ENCODE peak calls at places on chromosomes 1 and 21, in eight cellular contexts. One of them, this sample, is unnamed.

GRCh38 chr1:198472123-198472522 is 68.4 kb downstream of the ATP6V1G3 start:
- DNase-seq in ovary: no peak
- DNase-seq in NB4: no peak
- DNase-seq in tibial artery: no peak
- DNase-seq in upper lobe of right lung: no peak
- DNase-seq in esophagus muscularis mucosa: no peak
- DNase-seq in neural crest cell: no peak
- DNase-seq in endothelial cell: no peak
- DNase-seq in this sample: no peak

GRCh38 chr1:227895828-227896685 is 51.7 kb downstream of the WNT9A start:
- DNase-seq in endothelial cell: peak
- DNase-seq in ovary: peak
- DNase-seq in NB4: no peak
- DNase-seq in upper lobe of right lung: peak
- DNase-seq in tibial artery: peak
- DNase-seq in neural crest cell: peak
- DNase-seq in esophagus muscularis mucosa: no peak
- DNase-seq in this sample: peak

GRCh38 chr1:64734289-64734652 is 10.6 kb upstream of the RAVER2 start:
- DNase-seq in tibial artery: no peak
- DNase-seq in esophagus muscularis mucosa: no peak
- DNase-seq in upper lobe of right lung: no peak
- DNase-seq in NB4: no peak
- DNase-seq in neural crest cell: no peak
- DNase-seq in ovary: no peak
- DNase-seq in endothelial cell: no peak
- DNase-seq in this sample: no peak

GRCh38 chr1:62439652-62440371 is 3.0 kb downstream of the USP1 start:
- DNase-seq in upper lobe of right lung: no peak
- DNase-seq in tibial artery: no peak
- DNase-seq in neural crest cell: no peak
- DNase-seq in NB4: peak
- DNase-seq in endothelial cell: no peak
- DNase-seq in ovary: no peak
- DNase-seq in esophagus muscularis mucosa: no peak
- DNase-seq in this sample: no peak

GRCh38 chr21:45556302-45556644 is 14.0 kb upstream of the SLC19A1 start:
- DNase-seq in endothelial cell: no peak
- DNase-seq in tibial artery: no peak
- DNase-seq in upper lobe of right lung: no peak
- DNase-seq in NB4: no peak
- DNase-seq in ovary: no peak
- DNase-seq in neural crest cell: no peak
- DNase-seq in esophagus muscularis mucosa: no peak
- DNase-seq in this sample: no peak

GRCh38 chr21:45037986-45038385 is 36.4 kb upstream of the ADARB1 start:
- DNase-seq in upper lobe of right lung: no peak
- DNase-seq in tibial artery: peak
- DNase-seq in endothelial cell: no peak
- DNase-seq in esophagus muscularis mucosa: no peak
- DNase-seq in NB4: no peak
- DNase-seq in ovary: no peak
- DNase-seq in neural crest cell: no peak
- DNase-seq in this sample: no peak

GRCh38 chr21:35619184-35619583 is 441.1 kb downstream of the SETD4 start:
- DNase-seq in upper lobe of right lung: no peak
- DNase-seq in NB4: peak
- DNase-seq in endothelial cell: no peak
- DNase-seq in esophagus muscularis mucosa: no peak
- DNase-seq in tibial artery: no peak
- DNase-seq in ovary: no peak
- DNase-seq in neural crest cell: no peak
- DNase-seq in this sample: no peak

GRCh38 chr1:156435551-156436318 is 64.8 kb downstream of the MEF2D start:
- DNase-seq in upper lobe of right lung: no peak
- DNase-seq in esophagus muscularis mucosa: no peak
- DNase-seq in neural crest cell: no peak
- DNase-seq in tibial artery: no peak
- DNase-seq in NB4: no peak
- DNase-seq in ovary: no peak
- DNase-seq in endothelial cell: no peak
- DNase-seq in this sample: no peak

GRCh38 chr1:23452011-23452411 is 27.5 kb upstream of the TCEA3 start:
- DNase-seq in NB4: peak
- DNase-seq in esophagus muscularis mucosa: no peak
- DNase-seq in endothelial cell: no peak
- DNase-seq in tibial artery: no peak
- DNase-seq in neural crest cell: no peak
- DNase-seq in ovary: no peak
- DNase-seq in upper lobe of right lung: peak
- DNase-seq in this sample: peak

GRCh38 chr1:17874665-17875064 is 119.5 kb downstream of the ACTL8 start:
- DNase-seq in tibial artery: peak
- DNase-seq in endothelial cell: no peak
- DNase-seq in neural crest cell: no peak
- DNase-seq in ovary: no peak
- DNase-seq in NB4: no peak
- DNase-seq in esophagus muscularis mucosa: no peak
- DNase-seq in upper lobe of right lung: peak
- DNase-seq in this sample: no peak

GRCh38 chr1:237851209-237851845 is 39.4 kb downstream of the ZP4 start:
- DNase-seq in endothelial cell: peak
- DNase-seq in esophagus muscularis mucosa: no peak
- DNase-seq in NB4: peak
- DNase-seq in upper lobe of right lung: no peak
- DNase-seq in ovary: no peak
- DNase-seq in neural crest cell: peak
- DNase-seq in tibial artery: no peak
- DNase-seq in this sample: peak

GRCh38 chr1:178520803-178521202 is 7.9 kb downstream of the TEX35 start:
- DNase-seq in endothelial cell: no peak
- DNase-seq in NB4: no peak
- DNase-seq in neural crest cell: no peak
- DNase-seq in tibial artery: peak
- DNase-seq in esophagus muscularis mucosa: no peak
- DNase-seq in upper lobe of right lung: no peak
- DNase-seq in ovary: no peak
- DNase-seq in this sample: no peak

GRCh38 chr1:193754732-193755427 is 568.5 kb upstream of the B3GALT2 start:
- DNase-seq in upper lobe of right lung: no peak
- DNase-seq in ovary: no peak
- DNase-seq in neural crest cell: no peak
- DNase-seq in endothelial cell: no peak
- DNase-seq in NB4: peak
- DNase-seq in esophagus muscularis mucosa: no peak
- DNase-seq in tibial artery: no peak
- DNase-seq in this sample: no peak

GRCh38 chr1:167617100-167617949 is 12.7 kb upstream of the RCSD1 start:
- DNase-seq in endothelial cell: no peak
- DNase-seq in upper lobe of right lung: no peak
- DNase-seq in esophagus muscularis mucosa: no peak
- DNase-seq in neural crest cell: no peak
- DNase-seq in NB4: peak
- DNase-seq in tibial artery: peak
- DNase-seq in ovary: no peak
- DNase-seq in this sample: no peak

GRCh38 chr1:195791796-195792195 is 816.4 kb downstream of the KCNT2 start:
- DNase-seq in ovary: no peak
- DNase-seq in neural crest cell: no peak
- DNase-seq in upper lobe of right lung: no peak
- DNase-seq in NB4: no peak
- DNase-seq in esophagus muscularis mucosa: no peak
- DNase-seq in tibial artery: no peak
- DNase-seq in endothelial cell: no peak
- DNase-seq in this sample: no peak

GRCh38 chr1:101236546-101237228 is at the start of gene S1PR1:
- DNase-seq in esophagus muscularis mucosa: no peak
- DNase-seq in neural crest cell: peak
- DNase-seq in upper lobe of right lung: peak
- DNase-seq in ovary: peak
- DNase-seq in NB4: peak
- DNase-seq in tibial artery: peak
- DNase-seq in endothelial cell: peak
- DNase-seq in this sample: peak

GRCh38 chr1:167148388-167148787 is 54.5 kb downstream of the STYXL2 start:
- DNase-seq in upper lobe of right lung: no peak
- DNase-seq in ovary: no peak
- DNase-seq in esophagus muscularis mucosa: peak
- DNase-seq in NB4: no peak
- DNase-seq in neural crest cell: no peak
- DNase-seq in endothelial cell: no peak
- DNase-seq in tibial artery: no peak
- DNase-seq in this sample: no peak

DNA sequence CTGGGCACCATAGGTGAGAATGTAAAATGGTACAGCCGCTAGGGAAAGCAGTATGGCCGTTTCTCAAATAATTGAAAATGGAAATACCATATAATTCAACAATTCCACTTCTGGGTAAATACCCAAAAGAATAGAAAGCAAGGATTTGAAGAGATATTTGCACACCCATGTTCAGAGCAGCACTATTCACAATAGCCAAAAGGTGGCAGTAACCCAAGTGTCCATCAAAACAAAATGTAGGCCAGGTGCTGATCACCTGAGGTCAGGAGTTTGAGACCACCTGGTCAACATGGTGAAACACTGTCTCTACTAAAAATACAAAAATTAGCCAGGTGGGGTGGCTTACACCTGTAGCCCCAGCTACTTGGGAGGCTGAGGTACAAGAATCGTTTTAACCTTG is 62.1 kb downstream of the OLIG1 start:
- DNase-seq in upper lobe of right lung: no peak
- DNase-seq in tibial artery: no peak
- DNase-seq in neural crest cell: no peak
- DNase-seq in esophagus muscularis mucosa: no peak
- DNase-seq in NB4: no peak
- DNase-seq in ovary: no peak
- DNase-seq in endothelial cell: no peak
- DNase-seq in this sample: no peak
- TF ChIP-seq CTCF in upper lobe of right lung: peak
- TF ChIP-seq CTCF in tibial artery: no peak
- TF ChIP-seq CTCF in neural crest cell: peak
- TF ChIP-seq CTCF in esophagus muscularis mucosa: no peak
- TF ChIP-seq CTCF in NB4: peak
- TF ChIP-seq CTCF in ovary: no peak
- TF ChIP-seq CTCF in endothelial cell: no peak
- TF ChIP-seq CTCF in this sample: no peak

GRCh38 chr1:203060115-203060514 is 25.7 kb downstream of the MYOG start:
- DNase-seq in NB4: no peak
- DNase-seq in neural crest cell: no peak
- DNase-seq in upper lobe of right lung: no peak
- DNase-seq in ovary: no peak
- DNase-seq in esophagus muscularis mucosa: no peak
- DNase-seq in endothelial cell: no peak
- DNase-seq in tibial artery: no peak
- DNase-seq in this sample: no peak

GRCh38 chr1:203056516-203056915 is 29.3 kb downstream of the MYOG start:
- DNase-seq in neural crest cell: no peak
- DNase-seq in tibial artery: no peak
- DNase-seq in upper lobe of right lung: no peak
- DNase-seq in ovary: no peak
- DNase-seq in esophagus muscularis mucosa: no peak
- DNase-seq in endothelial cell: no peak
- DNase-seq in NB4: no peak
- DNase-seq in this sample: no peak

GRCh38 chr1:203059485-203059884 is 26.3 kb downstream of the MYOG start:
- DNase-seq in esophagus muscularis mucosa: no peak
- DNase-seq in endothelial cell: no peak
- DNase-seq in ovary: no peak
- DNase-seq in NB4: peak
- DNase-seq in neural crest cell: no peak
- DNase-seq in upper lobe of right lung: no peak
- DNase-seq in tibial artery: no peak
- DNase-seq in this sample: no peak

GRCh38 chr1:203058674-203058931 is 27.2 kb downstream of the MYOG start:
- DNase-seq in neural crest cell: no peak
- DNase-seq in NB4: peak
- DNase-seq in endothelial cell: no peak
- DNase-seq in upper lobe of right lung: no peak
- DNase-seq in tibial artery: no peak
- DNase-seq in ovary: no peak
- DNase-seq in esophagus muscularis mucosa: no peak
- DNase-seq in this sample: no peak

GRCh38 chr1:203057831-203058673 is 27.8 kb downstream of the MYOG start:
- DNase-seq in upper lobe of right lung: no peak
- DNase-seq in neural crest cell: no peak
- DNase-seq in ovary: no peak
- DNase-seq in esophagus muscularis mucosa: no peak
- DNase-seq in NB4: peak
- DNase-seq in endothelial cell: no peak
- DNase-seq in tibial artery: no peak
- DNase-seq in this sample: no peak
- TF ChIP-seq CTCF in upper lobe of right lung: no peak
- TF ChIP-seq CTCF in neural crest cell: no peak
- TF ChIP-seq CTCF in ovary: no peak
- TF ChIP-seq CTCF in esophagus muscularis mucosa: no peak
- TF ChIP-seq CTCF in NB4: no peak
- TF ChIP-seq CTCF in endothelial cell: no peak
- TF ChIP-seq CTCF in tibial artery: no peak
- TF ChIP-seq CTCF in this sample: no peak

DNA sequence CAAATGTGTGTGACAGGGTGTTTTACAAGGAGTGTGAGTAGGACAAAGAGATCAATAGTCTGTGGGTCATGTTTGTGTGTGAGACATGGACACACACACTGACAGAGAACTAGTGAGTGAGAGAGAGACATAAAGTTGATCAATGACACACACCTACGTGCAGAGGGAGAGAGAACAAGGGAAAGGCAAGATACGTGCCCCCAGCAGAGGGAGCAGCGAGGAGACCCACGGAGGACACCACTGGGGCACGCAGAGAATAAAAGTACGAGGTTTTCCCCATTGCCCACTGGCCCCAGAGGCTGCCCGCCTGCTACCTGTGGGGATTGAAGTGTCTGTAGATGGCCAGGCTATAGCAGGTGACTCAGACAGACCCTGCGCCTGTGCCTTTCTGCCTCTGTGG is 130.2 kb upstream of the CSF3R start:
- DNase-seq in tibial artery: no peak
- DNase-seq in esophagus muscularis mucosa: no peak
- DNase-seq in NB4: no peak
- DNase-seq in neural crest cell: no peak
- DNase-seq in endothelial cell: peak
- DNase-seq in upper lobe of right lung: no peak
- DNase-seq in ovary: no peak
- DNase-seq in this sample: no peak
- TF ChIP-seq CTCF in tibial artery: no peak
- TF ChIP-seq CTCF in esophagus muscularis mucosa: no peak
- TF ChIP-seq CTCF in NB4: peak
- TF ChIP-seq CTCF in neural crest cell: peak
- TF ChIP-seq CTCF in endothelial cell: no peak
- TF ChIP-seq CTCF in upper lobe of right lung: no peak
- TF ChIP-seq CTCF in ovary: no peak
- TF ChIP-seq CTCF in this sample: no peak

GRCh38 chr21:33386222-33386784 is 16.9 kb upstream of the IFNGR2 start:
- DNase-seq in esophagus muscularis mucosa: no peak
- DNase-seq in NB4: no peak
- DNase-seq in ovary: no peak
- DNase-seq in endothelial cell: peak
- DNase-seq in tibial artery: no peak
- DNase-seq in upper lobe of right lung: no peak
- DNase-seq in neural crest cell: no peak
- DNase-seq in this sample: no peak
- TF ChIP-seq CTCF in esophagus muscularis mucosa: no peak
- TF ChIP-seq CTCF in NB4: peak
- TF ChIP-seq CTCF in ovary: no peak
- TF ChIP-seq CTCF in endothelial cell: no peak
- TF ChIP-seq CTCF in tibial artery: no peak
- TF ChIP-seq CTCF in upper lobe of right lung: no peak
- TF ChIP-seq CTCF in neural crest cell: peak
- TF ChIP-seq CTCF in this sample: no peak

This sample was measured in mesothelial cell of epicardium.